ENCODE peak calls at places on chromosomes 13 and 19, in nine cellular contexts. L, A, D, G, B, M, N, E and X are unnamed samples.
A peak's percentile ranks its signal among the peaks of the same experiment; 100 is the strongest.

GRCh38 chr13:41613984-41614581 is 156.7 kb downstream of the RGCC start:
- DNase-seq in A (no peak), N (no peak), B (no peak), D (peak; percentile 35), M (no peak), G (no peak), E (no peak), L (no peak), X (no peak)

GRCh38 chr13:91406619-91407018 is 8.2 kb downstream of the GPC5 start:
- DNase-seq in D (no peak), L (no peak), M (no peak), B (peak; percentile 30), N (peak; percentile 52), A (peak; percentile 13), E (no peak), G (peak; percentile 84), X (no peak)

GRCh38 chr19:13228561-13228960 is 78.3 kb downstream of the IER2 start:
- DNase-seq in L (no peak), D (no peak), A (no peak), B (no peak), M (no peak), G (no peak), N (no peak), E (no peak), X (no peak)

GRCh38 chr13:89214115-89214514 is 1542.9 kb downstream of the SLITRK5 start:
- DNase-seq in G (no peak), B (no peak), E (no peak), N (no peak), L (no peak), D (no peak), A (no peak), M (no peak), X (no peak)

GRCh38 chr13:36599641-36600040 is 74.2 kb upstream of the SERTM1 start:
- DNase-seq in B (no peak), G (no peak), D (no peak), A (no peak), E (no peak), M (no peak), N (no peak), L (no peak), X (no peak)

GRCh38 chr13:41652735-41653361 is 195.5 kb downstream of the RGCC start:
- DNase-seq in G (peak; percentile 29), A (no peak), L (no peak), N (peak; percentile 63), E (peak; percentile 4), M (peak; percentile 9), B (peak; percentile 23), D (peak; percentile 39), X (no peak)

GRCh38 chr13:113828282-113828825 is 35.5 kb downstream of the GAS6 start:
- DNase-seq in E (no peak), B (no peak), G (no peak), N (no peak), M (no peak), D (no peak), L (no peak), A (no peak), X (no peak)

GRCh38 chr19:46637224-46637623 is 1.2 kb upstream of the GNG8 start:
- DNase-seq in N (no peak), L (no peak), D (no peak), B (no peak), M (no peak), G (no peak), A (no peak), E (no peak), X (no peak)